ENCODE peak calls at places on chromosome X, in five cellular contexts. E, I, S, X and A are unnamed samples.

GRCh38 chrX:116232833-116233232 is 62.3 kb downstream of the AGTR2 start:
- DNase-seq in E (no peak), I (no peak), S (no peak), X (no peak), A (no peak)

GRCh38 chrX:16882702-16883486 is 12.7 kb upstream of the RBBP7 start:
- DNase-seq in E (peak), I (peak), S (peak), X (peak), A (peak)

GRCh38 chrX:65671286-65671685 is 3.8 kb downstream of the MSN start:
- DNase-seq in E (no peak), I (no peak), S (no peak), X (no peak), A (no peak)

GRCh38 chrX:110568396-110568795 is 209.7 kb downstream of the RTL9 start:
- DNase-seq in E (no peak), I (no peak), S (no peak), X (no peak), A (no peak)

GRCh38 chrX:25226151-25226550 is 210.4 kb upstream of the ARX start:
- DNase-seq in E (no peak), I (no peak), S (no peak), X (no peak), A (no peak)

GRCh38 chrX:10039821-10040793 is 72.9 kb downstream of the CLDN34 start:
- DNase-seq in E (no peak), I (no peak), S (no peak), X (no peak), A (no peak)

GRCh38 chrX:119698835-119699234 is 5.9 kb upstream of the SEPTIN6 start:
- DNase-seq in E (no peak), I (peak), S (no peak), X (no peak), A (peak)

GRCh38 chrX:138890491-138890890 is 179.0 kb upstream of the FGF13 start:
- DNase-seq in E (no peak), I (no peak), S (no peak), X (no peak), A (no peak)

GRCh38 chrX:154399527-154400368 is 1.6 kb downstream of the RPL10 start:
- DNase-seq in E (no peak), I (no peak), S (no peak), X (no peak), A (no peak)

GRCh38 chrX:42089014-42089413 is 165.7 kb upstream of the CASK start:
- DNase-seq in E (no peak), I (no peak), S (no peak), X (no peak), A (no peak)

GRCh38 chrX:24768556-24768955 is 74.8 kb downstream of the POLA1 start:
- DNase-seq in E (no peak), I (no peak), S (no peak), X (no peak), A (no peak)

GRCh38 chrX:74272230-74272629 is 31.8 kb upstream of the ZCCHC13 start:
- DNase-seq in E (no peak), I (no peak), S (no peak), X (no peak), A (no peak)

GRCh38 chrX:101136235-101136634 is 38.2 kb downstream of the CENPI start:
- DNase-seq in E (no peak), I (no peak), S (no peak), X (no peak), A (no peak)

GRCh38 chrX:15946783-15947550 is 92.4 kb upstream of the AP1S2 start:
- DNase-seq in E (no peak), I (no peak), S (no peak), X (no peak), A (no peak)